ENCODE peak calls at places on chromosomes 3 and 15, in six cellular contexts. Y is AG04450; T is astrocyte of the spinal cord; H is Calu3; N is activated T-helper 2 cell treated with anti-CD3 and anti-CD28 coated beads, Interferon-gamma antibody, Interleukin-2, Interleukin-4, amounts not matched to agents 10 μg/mL and 5 μg/mL and 100 μg/mL, durations not matched to agents 14 hours and 24 hours and 36 hours; P is B cell. J is an unnamed sample.

GRCh38 chr15:68305420-68305871 is 27.9 kb downstream of the FEM1B start:
- DNase-seq in Y (no peak), T (no peak), N (no peak), P (no peak), H (no peak), J (no peak)

GRCh38 chr15:68797157-68797556 is 23.5 kb downstream of the ANP32A start:
- DNase-seq in N (peak), P (no peak), H (no peak), T (peak), Y (no peak), J (no peak)

GRCh38 chr3:8658326-8659212 is 14.0 kb upstream of the SSUH2 start:
- DNase-seq in Y (no peak), T (peak), H (peak), P (peak), N (no peak), J (peak)

GRCh38 chr15:97955040-97955439 is 5.5 kb upstream of the ARRDC4 start:
- DNase-seq in P (no peak), T (no peak), N (no peak), Y (no peak), H (no peak), J (no peak)

GRCh38 chr3:29186982-29187718 is 93.7 kb upstream of the RBMS3 start:
- DNase-seq in Y (peak), T (peak), N (no peak), P (no peak), H (no peak), J (peak)

GRCh38 chr15:94206463-94207167 is 24.7 kb upstream of the MCTP2 start:
- DNase-seq in T (peak), Y (peak), P (no peak), H (no peak), N (peak), J (peak)

GRCh38 chr3:194268659-194269487 is 82.3 kb downstream of the CPN2 start:
- DNase-seq in P (no peak), Y (no peak), H (no peak), T (no peak), N (no peak), J (no peak)

GRCh38 chr15:99442268-99442897 is 123.4 kb upstream of the MEF2A start:
- DNase-seq in T (peak), H (peak), N (no peak), P (no peak), Y (peak), J (peak)

J was measured in HT1080.